ENCODE peak calls at places on chromosomes 16 and 17, in nine cellular contexts. One of them, this sample, is unnamed.

GRCh38 chr16:57994778-57995177 is 5.7 kb downstream of the ZNF319 start:
- DNase-seq in body of pancreas: no peak
- DNase-seq in adrenal gland: no peak
- DNase-seq in heart right ventricle: peak
- DNase-seq in GM13977: peak
- DNase-seq in breast epithelium: no peak
- DNase-seq in progenitor cell of endocrine pancreas: no peak
- DNase-seq in Calu3: peak
- DNase-seq in GM12865: peak
- DNase-seq in this sample: peak

GRCh38 chr17:19940722-19941464 is 36.7 kb downstream of the AKAP10 start:
- DNase-seq in body of pancreas: no peak
- DNase-seq in adrenal gland: no peak
- DNase-seq in heart right ventricle: no peak
- DNase-seq in GM13977: no peak
- DNase-seq in breast epithelium: no peak
- DNase-seq in progenitor cell of endocrine pancreas: no peak
- DNase-seq in Calu3: no peak
- DNase-seq in GM12865: no peak
- DNase-seq in this sample: no peak

GRCh38 chr16:59633996-59634579 is 900.0 kb upstream of the GOT2 start:
- DNase-seq in body of pancreas: no peak
- DNase-seq in adrenal gland: no peak
- DNase-seq in heart right ventricle: no peak
- DNase-seq in GM13977: no peak
- DNase-seq in breast epithelium: no peak
- DNase-seq in progenitor cell of endocrine pancreas: no peak
- DNase-seq in Calu3: no peak
- DNase-seq in GM12865: no peak
- DNase-seq in this sample: no peak

GRCh38 chr16:84367750-84368320 is 503 bp upstream of the ATP2C2 start:
- DNase-seq in body of pancreas: peak
- DNase-seq in adrenal gland: no peak
- DNase-seq in heart right ventricle: no peak
- DNase-seq in GM13977: no peak
- DNase-seq in breast epithelium: no peak
- DNase-seq in progenitor cell of endocrine pancreas: no peak
- DNase-seq in Calu3: no peak
- DNase-seq in GM12865: no peak
- DNase-seq in this sample: no peak

GRCh38 chr16:31435341-31436220 is 7.0 kb downstream of the ZNF843 start:
- DNase-seq in body of pancreas: no peak
- DNase-seq in adrenal gland: no peak
- DNase-seq in heart right ventricle: no peak
- DNase-seq in GM13977: no peak
- DNase-seq in breast epithelium: no peak
- DNase-seq in progenitor cell of endocrine pancreas: no peak
- DNase-seq in Calu3: no peak
- DNase-seq in GM12865: no peak
- DNase-seq in this sample: no peak

GRCh38 chr17:57902800-57903759 is 52.1 kb downstream of the CUEDC1 start:
- DNase-seq in body of pancreas: peak
- DNase-seq in adrenal gland: peak
- DNase-seq in heart right ventricle: peak
- DNase-seq in GM13977: peak
- DNase-seq in breast epithelium: peak
- DNase-seq in progenitor cell of endocrine pancreas: no peak
- DNase-seq in Calu3: peak
- DNase-seq in GM12865: peak
- DNase-seq in this sample: no peak

GRCh38 chr16:89924298-89924924 is 1.3 kb downstream of the TUBB3 start:
- DNase-seq in body of pancreas: no peak
- DNase-seq in adrenal gland: no peak
- DNase-seq in heart right ventricle: no peak
- DNase-seq in GM13977: peak
- DNase-seq in breast epithelium: no peak
- DNase-seq in progenitor cell of endocrine pancreas: peak
- DNase-seq in Calu3: peak
- DNase-seq in GM12865: peak
- DNase-seq in this sample: peak

GRCh38 chr17:27663862-27664605 is 33.0 kb downstream of the LGALS9 start:
- DNase-seq in body of pancreas: no peak
- DNase-seq in adrenal gland: no peak
- DNase-seq in heart right ventricle: no peak
- DNase-seq in GM13977: no peak
- DNase-seq in breast epithelium: no peak
- DNase-seq in progenitor cell of endocrine pancreas: no peak
- DNase-seq in Calu3: no peak
- DNase-seq in GM12865: no peak
- DNase-seq in this sample: no peak

GRCh38 chr16:27449434-27450188 is 47.6 kb downstream of the IL21R start:
- DNase-seq in body of pancreas: no peak
- DNase-seq in adrenal gland: no peak
- DNase-seq in heart right ventricle: no peak
- DNase-seq in GM13977: peak
- DNase-seq in breast epithelium: no peak
- DNase-seq in progenitor cell of endocrine pancreas: no peak
- DNase-seq in Calu3: no peak
- DNase-seq in GM12865: peak
- DNase-seq in this sample: peak

GRCh38 chr16:4917117-4917516 is 19.8 kb downstream of the PPL start:
- DNase-seq in body of pancreas: no peak
- DNase-seq in adrenal gland: no peak
- DNase-seq in heart right ventricle: no peak
- DNase-seq in GM13977: no peak
- DNase-seq in breast epithelium: no peak
- DNase-seq in progenitor cell of endocrine pancreas: no peak
- DNase-seq in Calu3: no peak
- DNase-seq in GM12865: no peak
- DNase-seq in this sample: no peak

GRCh38 chr16:13093676-13094075 is 192.3 kb downstream of the SHISA9 start:
- DNase-seq in body of pancreas: no peak
- DNase-seq in adrenal gland: no peak
- DNase-seq in heart right ventricle: no peak
- DNase-seq in GM13977: no peak
- DNase-seq in breast epithelium: no peak
- DNase-seq in progenitor cell of endocrine pancreas: no peak
- DNase-seq in Calu3: no peak
- DNase-seq in GM12865: no peak
- DNase-seq in this sample: no peak

GRCh38 chr16:74611721-74612120 is 4.8 kb upstream of the GLG1 start:
- DNase-seq in body of pancreas: no peak
- DNase-seq in adrenal gland: no peak
- DNase-seq in heart right ventricle: no peak
- DNase-seq in GM13977: no peak
- DNase-seq in breast epithelium: no peak
- DNase-seq in progenitor cell of endocrine pancreas: no peak
- DNase-seq in Calu3: no peak
- DNase-seq in GM12865: no peak
- DNase-seq in this sample: no peak

GRCh38 chr16:84088695-84089395 is 27.9 kb downstream of the MBTPS1 start:
- DNase-seq in body of pancreas: no peak
- DNase-seq in adrenal gland: no peak
- DNase-seq in heart right ventricle: peak
- DNase-seq in GM13977: peak
- DNase-seq in breast epithelium: peak
- DNase-seq in progenitor cell of endocrine pancreas: no peak
- DNase-seq in Calu3: no peak
- DNase-seq in GM12865: peak
- DNase-seq in this sample: no peak

GRCh38 chr17:27609606-27610303 is 21.2 kb upstream of the LGALS9 start:
- DNase-seq in body of pancreas: no peak
- DNase-seq in adrenal gland: peak
- DNase-seq in heart right ventricle: no peak
- DNase-seq in GM13977: no peak
- DNase-seq in breast epithelium: no peak
- DNase-seq in progenitor cell of endocrine pancreas: no peak
- DNase-seq in Calu3: peak
- DNase-seq in GM12865: peak
- DNase-seq in this sample: peak

DNA sequence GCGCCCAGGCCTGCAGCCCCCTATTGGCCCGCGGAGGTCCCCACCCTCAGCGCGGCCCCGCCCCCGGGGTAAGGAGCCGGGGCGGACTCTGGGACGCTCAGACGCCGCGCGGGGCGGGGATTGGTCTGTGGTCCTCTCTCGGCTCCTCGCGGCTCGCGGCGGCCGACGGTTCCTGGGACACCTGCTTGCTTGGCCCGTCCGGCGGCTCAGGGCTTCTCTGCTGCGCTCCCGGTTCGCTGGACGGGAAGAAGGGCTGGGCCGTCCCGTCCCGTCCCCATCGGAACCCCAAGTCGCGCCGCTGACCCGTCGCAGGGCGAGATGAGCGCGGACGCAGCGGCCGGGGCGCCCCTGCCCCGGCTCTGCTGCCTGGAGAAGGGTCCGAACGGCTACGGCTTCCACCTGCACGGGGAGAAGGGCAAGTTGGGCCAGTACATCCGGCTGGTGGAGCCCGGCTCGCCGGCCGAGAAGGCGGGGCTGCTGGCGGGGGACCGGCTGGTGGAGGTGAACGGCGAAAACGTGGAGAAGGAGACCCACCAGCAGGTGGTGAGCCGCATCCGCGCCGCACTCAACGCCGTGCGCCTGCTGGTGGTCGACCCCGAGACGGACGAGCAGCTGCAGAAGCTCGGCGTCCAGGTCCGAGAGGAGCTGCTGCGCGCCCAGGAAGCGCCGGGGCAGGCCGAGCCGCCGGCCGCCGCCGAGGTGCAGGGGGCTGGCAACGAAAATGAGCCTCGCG is at the start of gene NHERF1:
- DNase-seq in body of pancreas: peak
- DNase-seq in adrenal gland: peak
- DNase-seq in heart right ventricle: peak
- DNase-seq in GM13977: peak
- DNase-seq in breast epithelium: peak
- DNase-seq in progenitor cell of endocrine pancreas: peak
- DNase-seq in Calu3: peak
- DNase-seq in GM12865: peak
- DNase-seq in this sample: peak
- TF ChIP-seq CTCF in body of pancreas: peak
- TF ChIP-seq CTCF in adrenal gland: no peak
- TF ChIP-seq CTCF in heart right ventricle: peak
- TF ChIP-seq CTCF in GM13977: peak
- TF ChIP-seq CTCF in breast epithelium: peak
- TF ChIP-seq CTCF in progenitor cell of endocrine pancreas: peak
- TF ChIP-seq CTCF in Calu3: no peak
- TF ChIP-seq CTCF in GM12865: no peak
- TF ChIP-seq CTCF in this sample: peak

GRCh38 chr17:31506517-31506916 is 115.0 kb downstream of the RAB11FIP4 start:
- DNase-seq in body of pancreas: no peak
- DNase-seq in adrenal gland: no peak
- DNase-seq in heart right ventricle: no peak
- DNase-seq in GM13977: no peak
- DNase-seq in breast epithelium: no peak
- DNase-seq in progenitor cell of endocrine pancreas: no peak
- DNase-seq in Calu3: no peak
- DNase-seq in GM12865: no peak
- DNase-seq in this sample: no peak

GRCh38 chr17:31509805-31510177 is 118.3 kb downstream of the RAB11FIP4 start:
- DNase-seq in body of pancreas: no peak
- DNase-seq in adrenal gland: no peak
- DNase-seq in heart right ventricle: peak
- DNase-seq in GM13977: no peak
- DNase-seq in breast epithelium: no peak
- DNase-seq in progenitor cell of endocrine pancreas: no peak
- DNase-seq in Calu3: no peak
- DNase-seq in GM12865: no peak
- DNase-seq in this sample: no peak

GRCh38 chr17:31509095-31509804 is 117.8 kb downstream of the RAB11FIP4 start:
- DNase-seq in body of pancreas: no peak
- DNase-seq in adrenal gland: no peak
- DNase-seq in heart right ventricle: no peak
- DNase-seq in GM13977: no peak
- DNase-seq in breast epithelium: no peak
- DNase-seq in progenitor cell of endocrine pancreas: no peak
- DNase-seq in Calu3: no peak
- DNase-seq in GM12865: no peak
- DNase-seq in this sample: no peak

GRCh38 chr17:31510273-31511175 is 119.0 kb downstream of the RAB11FIP4 start:
- DNase-seq in body of pancreas: peak
- DNase-seq in adrenal gland: no peak
- DNase-seq in heart right ventricle: peak
- DNase-seq in GM13977: no peak
- DNase-seq in breast epithelium: no peak
- DNase-seq in progenitor cell of endocrine pancreas: no peak
- DNase-seq in Calu3: no peak
- DNase-seq in GM12865: no peak
- DNase-seq in this sample: no peak

GRCh38 chr17:31508310-31509094 is 117.0 kb downstream of the RAB11FIP4 start:
- DNase-seq in body of pancreas: no peak
- DNase-seq in adrenal gland: peak
- DNase-seq in heart right ventricle: no peak
- DNase-seq in GM13977: peak
- DNase-seq in breast epithelium: no peak
- DNase-seq in progenitor cell of endocrine pancreas: no peak
- DNase-seq in Calu3: no peak
- DNase-seq in GM12865: peak
- DNase-seq in this sample: no peak
- TF ChIP-seq CTCF in body of pancreas: no peak
- TF ChIP-seq CTCF in adrenal gland: no peak
- TF ChIP-seq CTCF in heart right ventricle: peak
- TF ChIP-seq CTCF in GM13977: peak
- TF ChIP-seq CTCF in breast epithelium: no peak
- TF ChIP-seq CTCF in progenitor cell of endocrine pancreas: peak
- TF ChIP-seq CTCF in Calu3: no peak
- TF ChIP-seq CTCF in GM12865: peak
- TF ChIP-seq CTCF in this sample: no peak

DNA sequence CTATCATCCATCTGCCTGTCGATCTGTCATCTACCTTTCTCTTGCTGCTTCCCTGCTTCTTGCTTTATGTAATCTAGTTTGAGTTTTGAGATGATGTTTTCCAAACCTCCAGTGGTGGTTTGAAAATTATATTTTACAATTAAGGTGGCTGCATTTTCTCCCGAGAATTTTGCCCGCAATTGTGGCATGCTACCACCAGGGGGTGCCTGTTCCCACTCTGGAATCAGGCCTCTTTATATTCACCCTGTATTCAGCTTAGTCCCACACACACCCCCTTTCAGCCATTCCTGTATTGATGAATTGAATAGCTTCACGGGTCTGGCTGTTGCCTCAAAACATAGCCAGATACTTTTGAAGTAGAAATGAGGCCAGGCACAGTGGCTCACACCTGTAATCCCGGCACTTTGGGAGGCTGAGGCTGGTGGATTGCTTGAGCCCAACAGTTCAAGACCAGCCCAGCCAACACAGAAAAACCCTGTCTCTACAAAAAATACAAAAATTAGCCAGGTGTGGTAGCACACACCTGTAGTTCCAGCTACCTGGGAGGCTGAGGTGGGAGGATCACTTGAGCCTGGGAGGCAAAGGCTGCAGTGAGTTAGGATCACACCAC is 3.2 kb downstream of the PRSS22 start:
- DNase-seq in body of pancreas: no peak
- DNase-seq in adrenal gland: no peak
- DNase-seq in heart right ventricle: no peak
- DNase-seq in GM13977: peak
- DNase-seq in breast epithelium: no peak
- DNase-seq in progenitor cell of endocrine pancreas: no peak
- DNase-seq in Calu3: no peak
- DNase-seq in GM12865: peak
- DNase-seq in this sample: no peak
- TF ChIP-seq CTCF in body of pancreas: peak
- TF ChIP-seq CTCF in adrenal gland: peak
- TF ChIP-seq CTCF in heart right ventricle: no peak
- TF ChIP-seq CTCF in GM13977: peak
- TF ChIP-seq CTCF in breast epithelium: peak
- TF ChIP-seq CTCF in progenitor cell of endocrine pancreas: peak
- TF ChIP-seq CTCF in Calu3: peak
- TF ChIP-seq CTCF in GM12865: peak
- TF ChIP-seq CTCF in this sample: peak

GRCh38 chr16:1769402-1770300 is 1.7 kb downstream of the NME3 start:
- DNase-seq in body of pancreas: peak
- DNase-seq in adrenal gland: no peak
- DNase-seq in heart right ventricle: no peak
- DNase-seq in GM13977: no peak
- DNase-seq in breast epithelium: no peak
- DNase-seq in progenitor cell of endocrine pancreas: no peak
- DNase-seq in Calu3: no peak
- DNase-seq in GM12865: no peak
- DNase-seq in this sample: no peak
- TF ChIP-seq CTCF in body of pancreas: no peak
- TF ChIP-seq CTCF in adrenal gland: no peak
- TF ChIP-seq CTCF in heart right ventricle: no peak
- TF ChIP-seq CTCF in GM13977: no peak
- TF ChIP-seq CTCF in breast epithelium: no peak
- TF ChIP-seq CTCF in progenitor cell of endocrine pancreas: no peak
- TF ChIP-seq CTCF in Calu3: no peak
- TF ChIP-seq CTCF in GM12865: no peak
- TF ChIP-seq CTCF in this sample: no peak